ENCODE peak calls at places on chromosomes 6 and 20, in eight cellular contexts. R is spleen, L is vagina, S is transverse colon, J is GM23338, D is H1, X is prostate gland, W is endothelial cell of umbilical vein. F is an unnamed sample.

GRCh38 chr6:15308445-15309213 is 62.8 kb downstream of the JARID2 start:
- DNase-seq in W (peak; percentile 64), L (no peak), X (no peak), J (no peak), R (no peak), S (no peak), D (no peak), F (no peak)

GRCh38 chr20:33524261-33524660 is 34.4 kb downstream of the CBFA2T2 start:
- DNase-seq in R (no peak), X (no peak), W (peak; percentile 31), S (no peak), D (no peak), J (no peak), L (no peak), F (no peak)

GRCh38 chr6:119308048-119308570 is 41.5 kb downstream of the MAN1A1 start:
- DNase-seq in D (no peak), J (peak; percentile 8), L (no peak), S (no peak), R (no peak), X (no peak), W (peak; percentile 54), F (no peak)

GRCh38 chr6:36636283-36636682 is 42.1 kb downstream of the SRSF3 start:
- DNase-seq in D (no peak), W (no peak), S (no peak), J (no peak), L (no peak), R (peak; percentile 56), X (no peak), F (no peak)

GRCh38 chr20:57624124-57624523 is 3.9 kb upstream of the ZBP1 start:
- DNase-seq in X (no peak), W (no peak), S (no peak), R (no peak), D (no peak), J (no peak), L (peak; percentile 67), F (no peak)

GRCh38 chr20:11891081-11891826 is 26.4 kb upstream of the BTBD3 start:
- DNase-seq in W (peak; percentile 66), S (peak; percentile 50), X (peak; percentile 50), R (peak; percentile 81), J (peak; percentile 60), L (no peak), D (no peak), F (peak; percentile 51)

GRCh38 chr6:135475292-135475886 is 22.2 kb downstream of the AHI1 start:
- DNase-seq in W (no peak), X (no peak), L (no peak), J (no peak), R (no peak), D (no peak), S (no peak), F (no peak)

GRCh38 chr20:59063358-59064213 is 21.0 kb upstream of the PRELID3B start:
- DNase-seq in L (no peak), D (no peak), S (no peak), J (no peak), W (peak; percentile 68), R (no peak), X (no peak), F (no peak)

GRCh38 chr6:46888031-46888430 is 33.7 kb downstream of the ADGRF5 start:
- DNase-seq in R (no peak), W (no peak), S (no peak), L (no peak), X (no peak), J (no peak), D (no peak), F (no peak)

GRCh38 chr6:21199246-21199645 is 394.3 kb upstream of the SOX4 start:
- DNase-seq in X (no peak), D (no peak), J (no peak), R (no peak), S (no peak), L (no peak), W (no peak), F (no peak)

GRCh38 chr6:33692760-33693158 is 18.7 kb downstream of the UQCC2 start:
- DNase-seq in X (no peak), J (no peak), L (no peak), W (no peak), D (no peak), R (peak; percentile 93), S (peak; percentile 67), F (peak; percentile 51)

GRCh38 chr6:73079978-73080377 is 145.3 kb downstream of the KHDC1L start:
- DNase-seq in W (no peak), R (no peak), D (no peak), L (no peak), J (no peak), X (no peak), S (no peak), F (no peak)

GRCh38 chr6:138293996-138294395 is 75.7 kb upstream of the PBOV1 start:
- DNase-seq in D (no peak), R (no peak), W (peak; percentile 35), J (no peak), X (no peak), L (no peak), S (no peak), F (no peak)

GRCh38 chr6:151961809-151962208 is 154.3 kb downstream of the ESR1 start:
- DNase-seq in R (no peak), J (no peak), X (no peak), S (no peak), D (no peak), L (no peak), W (no peak), F (no peak)

GRCh38 chr6:141451508-141452353 is 681.0 kb upstream of the GJE1 start:
- DNase-seq in S (no peak), W (peak; percentile 50), X (no peak), J (peak; percentile 73), R (no peak), L (no peak), D (no peak), F (no peak)

GRCh38 chr6:2792330-2792729 is 27.1 kb downstream of the WRNIP1 start:
- DNase-seq in X (no peak), J (no peak), D (no peak), S (no peak), R (no peak), L (peak; percentile 40), W (peak; percentile 49), F (no peak)

GRCh38 chr6:27141013-27141412 is 106.5 kb upstream of the PRSS16 start:
- DNase-seq in L (no peak), S (no peak), W (no peak), R (no peak), J (no peak), D (no peak), X (no peak), F (no peak)

GRCh38 chr6:5761370-5761769 is 245.4 kb downstream of the NRN1 start:
- DNase-seq in S (no peak), R (no peak), D (no peak), L (no peak), X (no peak), J (no peak), W (no peak), F (no peak)

GRCh38 chr20:54208492-54209044 is 681 bp downstream of the PFDN4 start:
- DNase-seq in D (no peak), L (no peak), R (no peak), J (peak; percentile 45), X (no peak), S (no peak), W (peak; percentile 59), F (no peak)

GRCh38 chr6:40963019-40963418 is 76.0 kb downstream of the UNC5CL start:
- DNase-seq in J (no peak), W (no peak), L (no peak), S (no peak), X (no peak), D (no peak), R (no peak), F (no peak)

GRCh38 chr6:46352541-46353267 is 138.5 kb downstream of the RCAN2 start:
- DNase-seq in W (no peak), L (no peak), S (no peak), R (no peak), X (no peak), D (no peak), J (peak; percentile 13), F (no peak)

GRCh38 chr6:55621993-55622392 is 43.0 kb upstream of the HMGCLL1 start:
- DNase-seq in R (no peak), S (no peak), X (no peak), D (no peak), W (no peak), J (no peak), L (no peak), F (no peak)
- TF ChIP-seq POLR2AphosphoS5 in R (no peak), S (no peak), X (no peak), D (no peak), W (no peak), J (no peak), L (no peak), F (no peak)

GRCh38 chr6:55836945-55837344 is 38.4 kb downstream of the BMP5 start:
- DNase-seq in W (no peak), R (no peak), S (no peak), X (no peak), L (no peak), J (no peak), D (no peak), F (no peak)
- TF ChIP-seq CTCF in W (no peak), R (no peak), S (no peak), X (no peak), L (no peak), J (no peak), D (no peak), F (no peak)

GRCh38 chr20:62388839-62389600 is 2.1 kb downstream of the RPS21 start:
- DNase-seq in J (no peak), W (no peak), S (no peak), L (no peak), D (no peak), X (no peak), R (no peak), F (no peak)
- TF ChIP-seq POLR2AphosphoS5 in J (no peak), W (no peak), S (no peak), L (no peak), D (peak; percentile 78), X (no peak), R (no peak), F (no peak)

GRCh38 chr6:92485487-92485886 is 933.9 kb downstream of the EPHA7 start:
- DNase-seq in S (no peak), W (no peak), D (no peak), X (no peak), L (no peak), J (no peak), R (no peak), F (no peak)

DNA sequence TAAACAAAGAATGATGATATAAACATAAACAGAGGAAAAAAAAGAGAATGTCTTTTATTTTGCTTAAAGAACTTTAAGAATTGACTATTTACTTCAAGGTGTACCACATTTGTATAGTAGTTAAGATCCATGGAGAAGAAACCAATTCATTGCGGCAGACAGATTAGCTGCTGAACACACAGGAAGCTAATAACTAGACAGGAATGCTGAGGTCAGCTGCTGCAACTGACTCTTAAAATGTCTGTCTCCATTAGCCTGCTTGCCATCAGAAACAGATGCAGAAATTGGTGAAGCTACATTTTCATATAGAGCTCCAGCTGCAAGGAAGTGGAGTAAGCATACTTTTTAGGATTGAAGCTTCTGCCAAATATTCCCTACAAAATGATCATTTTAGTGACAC is 939.5 kb downstream of the EPHA7 start:
- DNase-seq in J (no peak), D (no peak), R (no peak), S (no peak), X (no peak), L (no peak), W (peak; percentile 61), F (no peak)
- TF ChIP-seq CTCF in J (no peak), D (no peak), R (no peak), S (no peak), X (no peak), L (no peak), W (no peak), F (no peak)

F was measured in stomach.